ENCODE peak calls at places on chromosomes 12 and 14, in four cellular contexts. One of them, this sample, is unnamed.

GRCh38 chr12:31900271-31900670 is 58.9 kb upstream of the RESF1 start:
- DNase-seq in IMR-90: no peak
- DNase-seq in fibroblast of villous mesenchyme: no peak
- DNase-seq in CD8-positive, alpha-beta T cell: no peak
- DNase-seq in this sample: no peak

GRCh38 chr12:27828196-27828595 is 48.2 kb upstream of the MANSC4 start:
- DNase-seq in IMR-90: peak; percentile 52
- DNase-seq in fibroblast of villous mesenchyme: no peak
- DNase-seq in CD8-positive, alpha-beta T cell: no peak
- DNase-seq in this sample: peak; percentile 54

GRCh38 chr12:132433641-132434395 is 56.1 kb upstream of the FBRSL1 start:
- DNase-seq in IMR-90: no peak
- DNase-seq in fibroblast of villous mesenchyme: no peak
- DNase-seq in CD8-positive, alpha-beta T cell: no peak
- DNase-seq in this sample: no peak

GRCh38 chr12:112577473-112578334 is 159.0 kb downstream of the PTPN11 start:
- DNase-seq in IMR-90: no peak
- DNase-seq in fibroblast of villous mesenchyme: no peak
- DNase-seq in CD8-positive, alpha-beta T cell: no peak
- DNase-seq in this sample: no peak

GRCh38 chr12:62438098-62438692 is 28.4 kb upstream of the MON2 start:
- DNase-seq in IMR-90: peak; percentile 53
- DNase-seq in fibroblast of villous mesenchyme: peak; percentile 65
- DNase-seq in CD8-positive, alpha-beta T cell: peak; percentile 56
- DNase-seq in this sample: peak; percentile 63

GRCh38 chr12:113486722-113487121 is 15.1 kb upstream of the LHX5 start:
- DNase-seq in IMR-90: no peak
- DNase-seq in fibroblast of villous mesenchyme: no peak
- DNase-seq in CD8-positive, alpha-beta T cell: no peak
- DNase-seq in this sample: no peak

GRCh38 chr12:132761032-132761910 is at the start of gene ANKLE2:
- DNase-seq in IMR-90: peak; percentile 59
- DNase-seq in fibroblast of villous mesenchyme: peak; percentile 78
- DNase-seq in CD8-positive, alpha-beta T cell: peak; percentile 65
- DNase-seq in this sample: peak; percentile 73

GRCh38 chr12:112408621-112409020 is 784 bp downstream of the RPL6 start:
- DNase-seq in IMR-90: no peak
- DNase-seq in fibroblast of villous mesenchyme: no peak
- DNase-seq in CD8-positive, alpha-beta T cell: no peak
- DNase-seq in this sample: no peak

GRCh38 chr14:36505892-36506731 is 13.9 kb downstream of the NKX2-1 start:
- DNase-seq in IMR-90: no peak
- DNase-seq in fibroblast of villous mesenchyme: no peak
- DNase-seq in CD8-positive, alpha-beta T cell: no peak
- DNase-seq in this sample: no peak

GRCh38 chr12:80195143-80195726 is 95.9 kb downstream of the OTOGL start:
- DNase-seq in IMR-90: peak; percentile 86
- DNase-seq in fibroblast of villous mesenchyme: peak; percentile 65
- DNase-seq in CD8-positive, alpha-beta T cell: no peak
- DNase-seq in this sample: peak; percentile 75

GRCh38 chr14:104885031-104885972 is 20.2 kb downstream of the CEP170B start:
- DNase-seq in IMR-90: no peak
- DNase-seq in fibroblast of villous mesenchyme: no peak
- DNase-seq in CD8-positive, alpha-beta T cell: no peak
- DNase-seq in this sample: no peak

GRCh38 chr14:58746261-58746660 is 108.5 kb downstream of the DACT1 start:
- DNase-seq in IMR-90: peak; percentile 92
- DNase-seq in fibroblast of villous mesenchyme: peak; percentile 84
- DNase-seq in CD8-positive, alpha-beta T cell: no peak
- DNase-seq in this sample: peak; percentile 84

GRCh38 chr12:74499192-74499591 is 38.4 kb upstream of the ATXN7L3B start:
- DNase-seq in IMR-90: no peak
- DNase-seq in fibroblast of villous mesenchyme: no peak
- DNase-seq in CD8-positive, alpha-beta T cell: no peak
- DNase-seq in this sample: no peak

GRCh38 chr12:66960704-66961690 is 282.1 kb upstream of the GRIP1 start:
- DNase-seq in IMR-90: no peak
- DNase-seq in fibroblast of villous mesenchyme: peak; percentile 0
- DNase-seq in CD8-positive, alpha-beta T cell: no peak
- DNase-seq in this sample: peak; percentile 2

GRCh38 chr12:9872743-9873142 is 3.6 kb upstream of the CLEC2B start:
- DNase-seq in IMR-90: no peak
- DNase-seq in fibroblast of villous mesenchyme: no peak
- DNase-seq in CD8-positive, alpha-beta T cell: no peak
- DNase-seq in this sample: no peak

GRCh38 chr14:101127239-101127638 is 223.7 kb upstream of the RTL1 start:
- DNase-seq in IMR-90: no peak
- DNase-seq in fibroblast of villous mesenchyme: no peak
- DNase-seq in CD8-positive, alpha-beta T cell: peak; percentile 7
- DNase-seq in this sample: no peak

GRCh38 chr12:113247123-113248045 is 26.1 kb downstream of the TPCN1 start:
- DNase-seq in IMR-90: peak; percentile 68
- DNase-seq in fibroblast of villous mesenchyme: peak; percentile 53
- DNase-seq in CD8-positive, alpha-beta T cell: no peak
- DNase-seq in this sample: peak; percentile 65

GRCh38 chr14:61179776-61180398 is 101.3 kb downstream of the TMEM30B start:
- DNase-seq in IMR-90: peak; percentile 58
- DNase-seq in fibroblast of villous mesenchyme: peak; percentile 19
- DNase-seq in CD8-positive, alpha-beta T cell: no peak
- DNase-seq in this sample: peak; percentile 45

GRCh38 chr14:95480109-95480886 is 36.2 kb downstream of the SYNE3 start:
- DNase-seq in IMR-90: peak; percentile 31
- DNase-seq in fibroblast of villous mesenchyme: peak; percentile 71
- DNase-seq in CD8-positive, alpha-beta T cell: peak; percentile 31
- DNase-seq in this sample: peak; percentile 93

GRCh38 chr14:70188608-70189540 is at the start of gene SLC8A3:
- DNase-seq in IMR-90: peak; percentile 37
- DNase-seq in fibroblast of villous mesenchyme: peak; percentile 19
- DNase-seq in CD8-positive, alpha-beta T cell: no peak
- DNase-seq in this sample: peak; percentile 19

GRCh38 chr14:91264151-91265150 is 19.9 kb upstream of the GPR68 start:
- DNase-seq in IMR-90: no peak
- DNase-seq in fibroblast of villous mesenchyme: no peak
- DNase-seq in CD8-positive, alpha-beta T cell: peak; percentile 21
- DNase-seq in this sample: no peak

GRCh38 chr12:104423809-104424208 is 32.9 kb upstream of the CHST11 start:
- DNase-seq in IMR-90: no peak
- DNase-seq in fibroblast of villous mesenchyme: no peak
- DNase-seq in CD8-positive, alpha-beta T cell: no peak
- DNase-seq in this sample: no peak

GRCh38 chr12:5027436-5027835 is 16.2 kb upstream of the KCNA5 start:
- DNase-seq in IMR-90: no peak
- DNase-seq in fibroblast of villous mesenchyme: no peak
- DNase-seq in CD8-positive, alpha-beta T cell: no peak
- DNase-seq in this sample: no peak

GRCh38 chr12:9605490-9605889 is 2.2 kb downstream of the KLRB1 start:
- DNase-seq in IMR-90: no peak
- DNase-seq in fibroblast of villous mesenchyme: no peak
- DNase-seq in CD8-positive, alpha-beta T cell: no peak
- DNase-seq in this sample: no peak

GRCh38 chr14:92414685-92415084 is 91.7 kb downstream of the SLC24A4 start:
- DNase-seq in IMR-90: no peak
- DNase-seq in fibroblast of villous mesenchyme: no peak
- DNase-seq in CD8-positive, alpha-beta T cell: no peak
- DNase-seq in this sample: no peak

GRCh38 chr12:49599961-49600360 is 5.5 kb downstream of the FAM186B start:
- DNase-seq in IMR-90: no peak
- DNase-seq in fibroblast of villous mesenchyme: no peak
- DNase-seq in CD8-positive, alpha-beta T cell: no peak
- DNase-seq in this sample: no peak

GRCh38 chr12:11204173-11204572 is 17.4 kb upstream of the TAS2R42 start:
- DNase-seq in IMR-90: no peak
- DNase-seq in fibroblast of villous mesenchyme: no peak
- DNase-seq in CD8-positive, alpha-beta T cell: no peak
- DNase-seq in this sample: no peak

GRCh38 chr12:11209098-11209497 is 22.4 kb upstream of the TAS2R42 start:
- DNase-seq in IMR-90: no peak
- DNase-seq in fibroblast of villous mesenchyme: no peak
- DNase-seq in CD8-positive, alpha-beta T cell: no peak
- DNase-seq in this sample: no peak
- TF ChIP-seq CTCF in IMR-90: no peak
- TF ChIP-seq CTCF in fibroblast of villous mesenchyme: no peak
- TF ChIP-seq CTCF in CD8-positive, alpha-beta T cell: no peak
- TF ChIP-seq CTCF in this sample: no peak

GRCh38 chr12:107749094-107749493 is 11.8 kb downstream of the PRDM4 start:
- DNase-seq in IMR-90: peak; percentile 17
- DNase-seq in fibroblast of villous mesenchyme: peak; percentile 44
- DNase-seq in CD8-positive, alpha-beta T cell: no peak
- DNase-seq in this sample: peak; percentile 46
- H3K4me3 ChIP-seq in IMR-90: no peak overlapping the region
- H3K4me3 ChIP-seq in fibroblast of villous mesenchyme: no peak overlapping the region
- H3K4me3 ChIP-seq in CD8-positive, alpha-beta T cell: no peak overlapping the region
- H3K4me3 ChIP-seq in this sample: no peak overlapping the region

GRCh38 chr12:8577879-8578278 is 34.8 kb downstream of the AICDA start:
- DNase-seq in IMR-90: no peak
- DNase-seq in fibroblast of villous mesenchyme: no peak
- DNase-seq in CD8-positive, alpha-beta T cell: no peak
- DNase-seq in this sample: no peak
- TF ChIP-seq CTCF in IMR-90: no peak
- TF ChIP-seq CTCF in fibroblast of villous mesenchyme: no peak
- TF ChIP-seq CTCF in CD8-positive, alpha-beta T cell: no peak
- TF ChIP-seq CTCF in this sample: no peak

GRCh38 chr12:65528127-65528526 is 249.6 kb downstream of the MSRB3 start:
- DNase-seq in IMR-90: no peak
- DNase-seq in fibroblast of villous mesenchyme: peak; percentile 44
- DNase-seq in CD8-positive, alpha-beta T cell: no peak
- DNase-seq in this sample: no peak

GRCh38 chr12:65532162-65532561 is 253.7 kb downstream of the MSRB3 start:
- DNase-seq in IMR-90: peak; percentile 83
- DNase-seq in fibroblast of villous mesenchyme: peak; percentile 89
- DNase-seq in CD8-positive, alpha-beta T cell: no peak
- DNase-seq in this sample: peak; percentile 74

GRCh38 chr12:65532744-65533143 is 254.3 kb downstream of the MSRB3 start:
- DNase-seq in IMR-90: peak; percentile 85
- DNase-seq in fibroblast of villous mesenchyme: peak; percentile 94
- DNase-seq in CD8-positive, alpha-beta T cell: no peak
- DNase-seq in this sample: peak; percentile 85

GRCh38 chr12:65533177-65533883 is 254.8 kb downstream of the MSRB3 start:
- DNase-seq in IMR-90: peak; percentile 52
- DNase-seq in fibroblast of villous mesenchyme: peak; percentile 79
- DNase-seq in CD8-positive, alpha-beta T cell: no peak
- DNase-seq in this sample: peak; percentile 72

DNA sequence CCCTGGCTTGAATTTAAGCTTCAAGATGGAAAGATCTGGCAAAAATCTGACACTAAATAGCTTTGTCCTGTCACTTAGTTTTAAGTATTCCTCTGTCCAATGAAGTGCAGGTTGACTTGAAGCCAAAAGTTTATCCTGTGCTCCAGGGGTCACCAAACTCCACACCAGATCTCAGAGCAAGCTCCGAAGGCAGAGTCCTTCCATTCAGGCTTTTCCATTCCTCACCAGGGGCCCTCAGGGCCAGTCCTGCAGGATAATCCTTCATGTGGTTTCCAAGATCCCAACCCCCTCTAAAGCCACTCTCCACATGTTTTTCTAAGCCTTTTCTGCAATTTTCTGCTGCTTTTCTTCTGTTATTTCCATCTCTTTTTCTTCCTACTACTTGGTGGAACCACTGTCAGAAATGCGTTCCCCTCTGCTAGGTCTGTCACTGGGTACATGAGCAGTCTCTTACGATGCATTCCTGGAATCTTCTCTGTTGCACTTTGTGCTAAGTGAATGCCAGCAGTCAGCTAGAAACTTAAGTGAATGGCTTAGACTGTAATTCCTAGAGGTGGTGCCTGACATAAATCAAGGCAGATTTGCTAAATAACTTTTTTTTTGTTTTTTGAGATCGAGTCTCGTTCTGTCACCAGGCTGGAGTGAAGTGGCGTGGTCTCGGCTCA is 251.4 kb downstream of the MSRB3 start:
- DNase-seq in IMR-90: no peak
- DNase-seq in fibroblast of villous mesenchyme: no peak
- DNase-seq in CD8-positive, alpha-beta T cell: no peak
- DNase-seq in this sample: no peak
- H3K4me3 ChIP-seq in IMR-90: no peak overlapping the region
- H3K4me3 ChIP-seq in fibroblast of villous mesenchyme: no peak overlapping the region
- H3K4me3 ChIP-seq in CD8-positive, alpha-beta T cell: no peak overlapping the region
- H3K4me3 ChIP-seq in this sample: no peak overlapping the region

GRCh38 chr12:82019533-82019932 is 260.4 kb upstream of the PPFIA2 start:
- DNase-seq in IMR-90: no peak
- DNase-seq in fibroblast of villous mesenchyme: peak; percentile 4
- DNase-seq in CD8-positive, alpha-beta T cell: no peak
- DNase-seq in this sample: peak; percentile 33
- TF ChIP-seq CTCF in IMR-90: no peak
- TF ChIP-seq CTCF in fibroblast of villous mesenchyme: peak; percentile 33
- TF ChIP-seq CTCF in CD8-positive, alpha-beta T cell: no peak
- TF ChIP-seq CTCF in this sample: peak; percentile 32

GRCh38 chr12:52729147-52729546 is 25.8 kb upstream of the KRT77 start:
- DNase-seq in IMR-90: no peak
- DNase-seq in fibroblast of villous mesenchyme: no peak
- DNase-seq in CD8-positive, alpha-beta T cell: no peak
- DNase-seq in this sample: no peak
- H3K4me3 ChIP-seq in IMR-90: no peak overlapping the region
- H3K4me3 ChIP-seq in fibroblast of villous mesenchyme: no peak overlapping the region
- H3K4me3 ChIP-seq in CD8-positive, alpha-beta T cell: no peak overlapping the region
- H3K4me3 ChIP-seq in this sample: no peak overlapping the region

DNA sequence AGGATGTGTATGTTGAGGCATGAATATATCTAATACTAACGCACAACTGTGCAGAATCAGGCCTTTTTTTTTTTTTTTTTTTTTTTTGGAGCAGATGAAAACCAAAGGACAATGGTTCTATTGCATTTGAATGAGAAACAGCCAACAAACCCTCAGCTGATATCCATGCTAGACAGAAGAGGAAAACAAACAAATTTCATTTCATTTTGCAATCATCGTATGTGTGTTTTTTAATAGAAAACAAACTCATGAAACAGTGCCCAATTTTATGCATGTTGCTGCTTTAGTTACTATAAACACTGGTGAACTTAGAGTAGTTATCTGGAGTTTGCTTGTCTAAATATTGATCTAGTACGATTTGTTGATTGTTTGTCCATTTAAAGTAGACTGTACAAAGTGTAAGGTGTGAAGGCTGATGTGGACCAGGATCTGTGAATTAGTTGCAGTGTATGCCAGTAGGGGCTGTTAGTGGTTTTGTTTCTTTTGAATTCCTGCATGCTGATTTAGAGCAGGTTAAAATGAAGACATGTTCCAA is 166.6 kb downstream of the KITLG start:
- DNase-seq in IMR-90: no peak
- DNase-seq in fibroblast of villous mesenchyme: peak; percentile 30
- DNase-seq in CD8-positive, alpha-beta T cell: no peak
- DNase-seq in this sample: no peak
- TF ChIP-seq CTCF in IMR-90: no peak
- TF ChIP-seq CTCF in fibroblast of villous mesenchyme: no peak
- TF ChIP-seq CTCF in CD8-positive, alpha-beta T cell: no peak
- TF ChIP-seq CTCF in this sample: no peak

DNA sequence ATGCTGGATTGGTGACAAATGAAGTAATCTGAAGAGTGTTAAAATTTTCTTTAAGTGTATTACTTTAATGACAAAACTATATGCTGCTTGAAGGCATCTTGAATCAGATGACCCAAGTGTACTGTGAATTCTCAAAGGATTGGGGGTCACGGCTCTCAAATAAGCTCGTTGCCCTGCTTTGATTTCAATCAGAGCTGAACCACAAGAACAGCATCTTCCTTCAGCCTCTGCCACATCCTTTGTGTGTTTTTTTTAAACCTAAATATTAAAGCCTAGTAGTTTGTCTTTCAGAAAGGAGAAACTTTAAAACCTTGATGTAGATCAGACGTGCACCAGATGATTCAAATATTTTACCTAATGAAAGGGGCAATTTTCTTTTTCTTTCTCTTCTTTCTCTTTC is 11.7 kb downstream of the ELK3 start:
- DNase-seq in IMR-90: no peak
- DNase-seq in fibroblast of villous mesenchyme: no peak
- DNase-seq in CD8-positive, alpha-beta T cell: no peak
- DNase-seq in this sample: no peak
- H3K4me3 ChIP-seq in IMR-90: no peak overlapping the region
- H3K4me3 ChIP-seq in fibroblast of villous mesenchyme: no peak overlapping the region
- H3K4me3 ChIP-seq in CD8-positive, alpha-beta T cell: no peak overlapping the region
- H3K4me3 ChIP-seq in this sample: no peak overlapping the region